ENCODE peak calls at places on chromosome X, in seven cellular contexts. H, U, Y, J, T, M and K are unnamed samples. For H3K4me1, the result is how much of the 10 kb centered on the place peaks cover.

GRCh38 chrX:1380672-1381233 is 11.2 kb downstream of the SLC25A6 start:
- DNase-seq in J (no peak), M (no peak), H (no peak), U (no peak), T (peak), Y (peak), K (no peak)

GRCh38 chrX:87517571-87518141 is at the start of gene KLHL4:
- DNase-seq in J (no peak), U (no peak), H (no peak), M (peak), Y (peak), T (no peak), K (no peak)

GRCh38 chrX:148804579-148804978 is 304.2 kb downstream of the AFF2 start:
- DNase-seq in U (no peak), Y (no peak), M (no peak), T (no peak), J (no peak), H (no peak), K (no peak)

GRCh38 chrX:104343408-104344129 is 88.8 kb upstream of the ESX1 start:
- DNase-seq in Y (peak), H (peak), J (peak), T (no peak), M (peak), U (no peak), K (peak)

GRCh38 chrX:44431206-44431605 is 87.7 kb upstream of the EFHC2 start:
- DNase-seq in T (no peak), U (no peak), H (no peak), M (peak), Y (no peak), J (peak), K (no peak)

GRCh38 chrX:56366901-56367300 is 134.7 kb downstream of the KLF8 start:
- DNase-seq in Y (no peak), J (no peak), U (no peak), H (no peak), T (no peak), M (no peak), K (no peak)

GRCh38 chrX:44025611-44026010 is 52.4 kb upstream of the NDP start:
- DNase-seq in Y (no peak), H (no peak), U (no peak), J (no peak), M (peak), T (no peak), K (no peak)

GRCh38 chrX:22081475-22082092 is 49.5 kb downstream of the PHEX start:
- DNase-seq in T (peak), U (no peak), H (peak), M (peak), J (no peak), Y (peak), K (peak)

GRCh38 chrX:8404443-8404842 is 60.2 kb upstream of the VCX3B start:
- DNase-seq in J (no peak), T (no peak), M (no peak), Y (peak), H (peak), U (no peak), K (no peak)

GRCh38 chrX:45807572-45808425 is 607.1 kb upstream of the DIPK2B start:
- DNase-seq in J (no peak), T (no peak), Y (no peak), U (no peak), M (peak), H (peak), K (no peak)

GRCh38 chrX:30735839-30736238 is 82.6 kb downstream of the GK start:
- DNase-seq in M (peak), H (peak), U (no peak), Y (peak), J (peak), T (no peak), K (peak)

GRCh38 chrX:34578237-34578636 is 78.8 kb downstream of the TMEM47 start:
- DNase-seq in U (no peak), M (peak), Y (no peak), H (no peak), T (no peak), J (peak), K (no peak)

GRCh38 chrX:49838374-49838773 is 9.3 kb downstream of the PAGE4 start:
- DNase-seq in J (peak), U (no peak), Y (peak), H (peak), M (peak), T (no peak), K (no peak)

GRCh38 chrX:2513120-2513664 is 12.4 kb upstream of the DHRSX start:
- DNase-seq in H (no peak), Y (no peak), M (no peak), J (no peak), U (no peak), T (no peak), K (no peak)

GRCh38 chrX:149909324-149910177 is 19.8 kb upstream of the HSFX4 start:
- DNase-seq in H (no peak), M (no peak), T (no peak), Y (no peak), U (no peak), J (no peak), K (no peak)

GRCh38 chrX:129523076-129524055 is at the start of gene SMARCA1:
- DNase-seq in J (peak), Y (peak), M (peak), T (peak), H (peak), U (no peak), K (peak)

GRCh38 chrX:74550295-74550802 is 64.1 kb downstream of the RLIM start:
- DNase-seq in U (peak), T (peak), M (peak), Y (peak), H (peak), J (peak), K (peak)

GRCh38 chrX:31988975-31989374 is 917.1 kb upstream of the FTHL17 start:
- DNase-seq in H (no peak), U (no peak), Y (no peak), T (no peak), J (no peak), M (no peak), K (no peak)

GRCh38 chrX:31316340-31316991 is 244.6 kb upstream of the FTHL17 start:
- DNase-seq in Y (no peak), J (no peak), H (no peak), U (no peak), M (no peak), T (no peak), K (no peak)

GRCh38 chrX:107610667-107611066 is 17.6 kb upstream of the PRPS1 start:
- DNase-seq in H (no peak), T (no peak), J (no peak), Y (no peak), U (no peak), M (peak), K (no peak)

GRCh38 chrX:17814557-17814956 is 46.5 kb downstream of the RAI2 start:
- DNase-seq in M (peak), J (no peak), T (no peak), H (no peak), U (no peak), Y (no peak), K (no peak)

GRCh38 chrX:151852294-151852693 is 60.4 kb upstream of the MAGEA4 start:
- DNase-seq in M (no peak), J (no peak), T (no peak), U (no peak), Y (no peak), H (no peak), K (no peak)

GRCh38 chrX:13440166-13440565 is 120.3 kb upstream of the ATXN3L start:
- DNase-seq in M (peak), J (no peak), U (no peak), T (no peak), Y (no peak), H (no peak), K (no peak)

GRCh38 chrX:104195013-104195412 is 28.8 kb downstream of the FAM199X start:
- DNase-seq in H (no peak), T (no peak), U (no peak), J (no peak), Y (no peak), M (no peak), K (no peak)

GRCh38 chrX:20412871-20413486 is 146.3 kb upstream of the RPS6KA3 start:
- DNase-seq in U (peak), T (peak), J (no peak), Y (peak), H (peak), M (no peak), K (no peak)

GRCh38 chrX:1336331-1337143 is at the start of gene IL3RA:
- DNase-seq in J (no peak), U (no peak), Y (peak), T (peak), M (no peak), H (peak), K (peak)

GRCh38 chrX:155263854-155264628 is at the start of gene RAB39B:
- DNase-seq in J (peak), Y (peak), H (peak), M (peak), T (peak), U (no peak), K (peak)

GRCh38 chrX:149512225-149512885 is 7.2 kb upstream of the IDS start:
- DNase-seq in H (peak), Y (peak), T (no peak), J (peak), M (peak), U (no peak), K (peak)

GRCh38 chrX:13376857-13377441 is 57.1 kb upstream of the ATXN3L start:
- DNase-seq in U (no peak), J (no peak), H (peak), Y (no peak), M (peak), T (no peak), K (no peak)

GRCh38 chrX:41275661-41276609 is 58.0 kb upstream of the DDX3X start:
- DNase-seq in U (no peak), H (peak), T (peak), M (peak), Y (peak), J (peak), K (peak)

GRCh38 chrX:123962006-123962485 is 540 bp downstream of the STAG2 start:
- DNase-seq in T (no peak), J (peak), M (no peak), Y (no peak), H (peak), U (no peak), K (no peak)

GRCh38 chrX:274904-275475 is 6.2 kb upstream of the PLCXD1 start:
- DNase-seq in U (no peak), J (no peak), T (peak), M (no peak), Y (no peak), H (peak), K (no peak)

GRCh38 chrX:46330981-46331380 is 214.2 kb downstream of the ZNF674 start:
- DNase-seq in H (no peak), Y (no peak), U (no peak), J (no peak), T (no peak), M (no peak), K (no peak)

GRCh38 chrX:39941332-39941920 is 156.3 kb downstream of the BCOR start:
- DNase-seq in J (no peak), H (no peak), M (no peak), U (no peak), T (no peak), Y (no peak), K (no peak)

GRCh38 chrX:119067023-119067739 is 5.6 kb upstream of the CT47C1 start:
- DNase-seq in U (no peak), M (peak), T (no peak), J (peak), H (peak), Y (peak), K (peak)

GRCh38 chrX:135449637-135450550 is 28.1 kb downstream of the SMIM10L2A start:
- DNase-seq in U (no peak), H (no peak), Y (no peak), T (peak), M (no peak), J (no peak), K (no peak)

GRCh38 chrX:103464071-103464773 is 55.1 kb downstream of the RAB40A start:
- DNase-seq in H (peak), T (no peak), M (peak), Y (peak), U (no peak), J (peak), K (no peak)

GRCh38 chrX:68090266-68090665 is 343.0 kb downstream of the OPHN1 start:
- DNase-seq in U (no peak), J (no peak), T (no peak), M (no peak), H (no peak), Y (no peak), K (no peak)

GRCh38 chrX:125673758-125674157 is 354.1 kb downstream of the TEX13C start:
- DNase-seq in T (no peak), U (no peak), M (no peak), J (no peak), Y (no peak), H (no peak), K (no peak)

GRCh38 chrX:10090319-10090718 is 66.5 kb upstream of the CLCN4 start:
- DNase-seq in Y (no peak), U (no peak), H (no peak), J (no peak), M (peak), T (no peak), K (no peak)
- H3K4me1 ChIP-seq in Y (under half), U (under half), H (under half), J (under half), M (under half), T (under half), K (under half)

GRCh38 chrX:154000051-154000450 is 19.7 kb downstream of the IRAK1 start:
- DNase-seq in H (no peak), J (no peak), U (no peak), Y (no peak), T (no peak), M (no peak), K (no peak)

GRCh38 chrX:154002215-154002719 is 17.4 kb downstream of the IRAK1 start:
- DNase-seq in H (peak), Y (no peak), U (no peak), M (peak), J (no peak), T (peak), K (peak)

GRCh38 chrX:154008521-154008920 is 11.2 kb downstream of the IRAK1 start:
- DNase-seq in U (no peak), M (no peak), T (no peak), Y (no peak), J (no peak), H (no peak), K (no peak)

GRCh38 chrX:154006965-154007364 is 12.7 kb downstream of the IRAK1 start:
- DNase-seq in J (no peak), M (no peak), U (no peak), H (no peak), T (no peak), Y (no peak), K (no peak)

DNA sequence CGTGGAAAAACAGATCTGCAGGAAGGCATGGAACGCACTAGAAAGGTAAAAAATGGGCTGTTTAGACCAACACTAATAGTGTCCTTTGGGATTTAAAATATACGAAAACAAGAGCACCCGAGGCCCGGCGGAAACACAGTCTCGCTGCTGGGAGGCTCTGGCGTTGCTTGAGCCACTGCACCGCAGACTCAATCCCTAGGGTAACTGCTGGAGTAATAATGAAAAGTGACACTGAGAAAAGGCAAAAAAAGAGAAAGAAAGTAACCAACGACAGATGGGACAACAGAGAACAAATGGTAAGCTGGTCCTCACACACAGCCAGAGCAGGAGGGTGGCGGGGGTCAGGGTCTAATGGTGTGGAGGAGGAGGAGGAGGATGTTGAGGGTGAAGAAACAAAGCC is 15.4 kb downstream of the IRAK1 start:
- DNase-seq in Y (no peak), T (no peak), U (no peak), H (no peak), J (no peak), M (no peak), K (no peak)
- TF ChIP-seq POLR2A in Y (no peak), T (no peak), U (no peak), H (no peak), J (no peak), M (no peak), K (no peak)

DNA sequence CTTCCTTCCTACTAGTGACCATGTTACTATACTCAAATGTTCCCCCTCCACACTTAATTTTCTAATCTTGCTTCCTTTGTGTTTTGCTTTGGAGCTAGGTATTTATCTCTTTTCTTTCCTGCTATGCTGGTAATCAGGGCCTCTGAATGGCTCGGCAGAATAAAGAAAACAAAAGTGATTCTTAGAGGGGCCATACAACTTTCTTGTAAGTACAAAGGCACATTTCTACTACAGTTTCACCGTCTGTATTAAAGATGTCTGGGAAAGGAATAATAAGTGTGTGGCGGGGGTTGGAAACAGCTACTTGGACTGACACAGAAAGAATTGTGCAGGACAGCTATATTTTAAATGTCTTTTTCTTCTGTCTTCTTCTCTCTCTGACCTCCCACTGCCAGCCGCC is 50.3 kb downstream of the GPC3 start:
- DNase-seq in Y (no peak), U (no peak), T (no peak), J (no peak), H (no peak), M (no peak), K (no peak)
- H3K27ac ChIP-seq in Y (no peak), U (no peak), T (no peak), J (no peak), H (no peak), M (no peak), K (no peak)

GRCh38 chrX:65671286-65671685 is 3.8 kb downstream of the MSN start:
- DNase-seq in M (no peak), T (no peak), J (no peak), Y (no peak), U (no peak), H (no peak), K (no peak)

GRCh38 chrX:65671966-65672365 is 4.5 kb downstream of the MSN start:
- DNase-seq in T (no peak), Y (no peak), H (no peak), U (no peak), J (no peak), M (no peak), K (no peak)

GRCh38 chrX:65673857-65674350 is 6.5 kb downstream of the MSN start:
- DNase-seq in J (no peak), T (no peak), Y (no peak), M (no peak), H (no peak), U (no peak), K (no peak)

GRCh38 chrX:65677954-65678469 is 10.6 kb downstream of the MSN start:
- DNase-seq in Y (peak), J (peak), U (no peak), T (no peak), H (no peak), M (peak), K (no peak)

GRCh38 chrX:65674351-65674893 is 7.0 kb downstream of the MSN start:
- DNase-seq in Y (no peak), U (no peak), J (no peak), H (no peak), T (no peak), M (peak), K (no peak)
- H3K4me1 ChIP-seq in Y (under half), U (half or more), J (half or more), H (under half), T (under half), M (under half), K (under half)

GRCh38 chrX:37347420-37347819 is 1.7 kb upstream of the PRRG1 start:
- DNase-seq in H (no peak), M (peak), Y (no peak), U (no peak), J (no peak), T (no peak), K (no peak)
- TF ChIP-seq POLR2A in H (no peak), M (no peak), Y (no peak), U (no peak), J (no peak), T (no peak), K (no peak)

DNA sequence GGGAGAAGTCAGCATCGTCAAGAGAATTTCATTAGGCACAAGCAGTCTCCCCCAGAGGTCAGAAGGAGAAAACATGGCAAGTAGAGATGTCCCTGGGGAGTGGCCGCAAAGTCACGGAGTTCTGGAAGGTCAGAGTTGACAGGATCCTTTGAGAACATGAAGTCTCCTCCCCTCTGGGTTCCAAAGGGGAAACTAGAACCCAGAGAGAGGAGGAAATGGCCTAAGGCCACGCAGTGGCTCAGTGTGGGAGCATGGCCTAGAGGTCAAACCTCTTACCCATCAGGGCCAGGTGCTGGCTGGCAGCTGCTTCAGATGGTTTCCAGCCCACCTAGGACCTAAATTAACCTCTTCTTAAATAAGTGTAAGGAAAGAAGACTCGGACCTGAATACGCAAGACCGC is 884 bp downstream of the IDH3G start:
- DNase-seq in M (no peak), J (no peak), H (peak), T (no peak), U (no peak), Y (no peak), K (no peak)
- H3K27ac ChIP-seq in M (peak), J (peak), H (peak), T (peak), U (peak), Y (no peak), K (peak)

GRCh38 chrX:144586756-144587155 is 660.5 kb upstream of the SPANXN1 start:
- DNase-seq in U (no peak), J (no peak), T (peak), Y (no peak), M (no peak), H (no peak), K (no peak)
- H3K4me1 ChIP-seq in U (under half), J (under half), T (under half), Y (under half), M (under half), H (under half), K (under half)

DNA sequence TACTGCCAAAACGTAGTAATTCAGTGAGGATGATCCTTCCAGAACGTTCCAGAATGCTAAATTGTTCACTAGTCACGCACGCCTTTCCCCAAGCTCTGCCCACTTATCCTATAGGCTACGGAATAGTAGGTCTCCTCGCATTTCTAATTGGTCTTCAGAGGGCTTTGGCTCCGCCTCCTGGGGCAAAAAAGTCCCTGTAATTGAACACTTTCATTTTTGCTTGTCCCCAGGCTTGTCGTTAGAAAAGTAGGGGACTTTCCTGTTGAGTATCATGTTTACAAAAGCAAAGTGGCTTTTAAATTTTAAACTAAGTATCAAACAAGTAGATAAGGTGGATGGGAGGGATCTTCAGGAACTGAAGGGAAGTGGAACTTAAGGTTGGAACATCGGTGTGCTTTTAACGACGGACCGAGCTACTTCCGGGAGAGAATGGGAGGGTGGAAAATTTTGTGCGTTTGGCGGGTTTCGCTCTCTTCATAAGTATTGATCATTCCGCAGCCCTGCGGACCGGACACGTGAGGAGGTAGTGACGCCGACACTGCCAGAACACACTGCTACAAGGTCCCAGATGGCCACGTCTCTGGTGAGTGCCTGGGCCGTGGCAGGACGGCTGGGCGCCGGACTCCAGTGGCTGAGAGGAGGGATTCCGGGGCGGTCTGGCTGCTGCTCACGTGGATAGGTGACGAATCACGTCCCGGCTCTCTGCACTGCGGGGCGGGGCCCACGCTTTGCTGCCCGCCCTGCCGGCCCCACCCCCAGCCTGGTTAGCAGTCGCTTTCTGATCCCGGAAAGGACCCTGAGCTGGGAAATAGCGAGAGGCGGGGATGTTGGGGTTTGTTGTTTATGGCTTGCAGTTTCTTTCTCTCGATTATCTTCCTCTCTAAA is at the start of gene NXT2:
- DNase-seq in H (peak), Y (peak), T (peak), J (peak), M (peak), U (peak), K (peak)
- TF ChIP-seq POLR2A in H (peak), Y (no peak), T (no peak), J (peak), M (peak), U (peak), K (peak)

GRCh38 chrX:53133400-53133799 is 39.5 kb downstream of the KANTR start:
- DNase-seq in T (no peak), H (no peak), U (no peak), M (no peak), Y (no peak), J (no peak), K (no peak)
- H3K27ac ChIP-seq in T (no peak), H (no peak), U (peak), M (no peak), Y (no peak), J (no peak), K (no peak)